ENCODE peak calls at places on chromosome 10, in four cellular contexts. Z is endodermal cell, F is hepatocyte, T is astrocyte of the spinal cord. O is an unnamed sample.

GRCh38 chr10:48238826-48239520 is 35.5 kb downstream of the FRMPD2 start:
- DNase-seq in Z (no peak), F (no peak), T (no peak), O (no peak)

GRCh38 chr10:79057481-79058275 is 11.1 kb upstream of the ZMIZ1 start:
- DNase-seq in Z (peak), F (no peak), T (no peak), O (no peak)

GRCh38 chr10:93938140-93938539 is 44.4 kb downstream of the SLC35G1 start:
- DNase-seq in Z (no peak), F (no peak), T (no peak), O (no peak)

GRCh38 chr10:97200616-97201015 is 14.9 kb upstream of the SLIT1 start:
- DNase-seq in Z (no peak), F (no peak), T (no peak), O (no peak)

GRCh38 chr10:126458453-126458852 is 70.2 kb upstream of the ADAM12 start:
- DNase-seq in Z (no peak), F (no peak), T (peak), O (no peak)

GRCh38 chr10:33122014-33122788 is 164.2 kb upstream of the ITGB1 start:
- DNase-seq in Z (no peak), F (peak), T (peak), O (peak)

GRCh38 chr10:122558452-122558851 is 2.1 kb upstream of the DMBT1 start:
- DNase-seq in Z (no peak), F (no peak), T (no peak), O (no peak)

GRCh38 chr10:44234471-44234850 is 150.4 kb downstream of the CXCL12 start:
- DNase-seq in Z (peak), F (no peak), T (peak), O (peak)

GRCh38 chr10:47141349-47141748 is 158.6 kb upstream of the GDF10 start:
- DNase-seq in Z (no peak), F (no peak), T (no peak), O (no peak)

GRCh38 chr10:91589015-91589655 is 43.7 kb downstream of the PPP1R3C start:
- DNase-seq in Z (no peak), F (no peak), T (peak), O (no peak)

GRCh38 chr10:88386878-88387773 is 196.0 kb downstream of the RNLS start:
- DNase-seq in Z (peak), F (peak), T (peak), O (peak)

GRCh38 chr10:95350212-95350829 is 59.5 kb upstream of the PDLIM1 start:
- DNase-seq in Z (no peak), F (no peak), T (no peak), O (no peak)

GRCh38 chr10:93272884-93273675 is 199.4 kb downstream of the CYP26A1 start:
- DNase-seq in Z (peak), F (no peak), T (no peak), O (no peak)

GRCh38 chr10:6734286-6734685 is 154.2 kb upstream of the PRKCQ start:
- DNase-seq in Z (no peak), F (no peak), T (no peak), O (no peak)

GRCh38 chr10:28951484-28951883 is 274.2 kb downstream of the BAMBI start:
- DNase-seq in Z (no peak), F (no peak), T (no peak), O (no peak)

GRCh38 chr10:52644678-52645434 is 127.7 kb downstream of the MBL2 start:
- DNase-seq in Z (peak), F (peak), T (peak), O (no peak)

GRCh38 chr10:84225424-84226173 is at the start of gene LRIT2:
- DNase-seq in Z (no peak), F (no peak), T (no peak), O (no peak)

GRCh38 chr10:620971-621370 is 68.5 kb downstream of the DIP2C start:
- DNase-seq in Z (no peak), F (no peak), T (no peak), O (no peak)

GRCh38 chr10:119896937-119897336 is 4.4 kb downstream of the SEC23IP start:
- DNase-seq in Z (peak), F (peak), T (no peak), O (no peak)

GRCh38 chr10:26439436-26440090 is 1.4 kb downstream of the APBB1IP start:
- DNase-seq in Z (no peak), F (no peak), T (no peak), O (no peak)

GRCh38 chr10:103497161-103497915 is 3.8 kb downstream of the NEURL1 start:
- DNase-seq in Z (peak), F (no peak), T (no peak), O (no peak)

GRCh38 chr10:47031953-47032465 is 120.8 kb downstream of the PTPN20 start:
- DNase-seq in Z (peak), F (no peak), T (no peak), O (no peak)

GRCh38 chr10:76191371-76191770 is 759.9 kb downstream of the LRMDA start:
- DNase-seq in Z (no peak), F (no peak), T (no peak), O (no peak)

GRCh38 chr10:103691723-103692380 is 163.5 kb downstream of the SH3PXD2A start:
- DNase-seq in Z (peak), F (no peak), T (no peak), O (no peak)

GRCh38 chr10:102657984-102658724 is 13.9 kb downstream of the TRIM8 start:
- DNase-seq in Z (no peak), F (no peak), T (no peak), O (no peak)

GRCh38 chr10:50572017-50572491 is 51.7 kb downstream of the SGMS1 start:
- DNase-seq in Z (no peak), F (peak), T (no peak), O (no peak)

GRCh38 chr10:100888957-100889356 is 23.8 kb upstream of the SLF2 start:
- DNase-seq in Z (peak), F (no peak), T (no peak), O (no peak)

GRCh38 chr10:87817291-87817872 is 644 bp downstream of the ATAD1 start:
- DNase-seq in Z (no peak), F (no peak), T (peak), O (no peak)

GRCh38 chr10:118300266-118300665 is 41.9 kb downstream of the FAM204A start:
- DNase-seq in Z (no peak), F (no peak), T (no peak), O (no peak)

GRCh38 chr10:520402-520787 is 169.1 kb downstream of the DIP2C start:
- DNase-seq in Z (no peak), F (no peak), T (no peak), O (no peak)

GRCh38 chr10:13152286-13152685 is 9.1 kb upstream of the MCM10 start:
- DNase-seq in Z (no peak), F (no peak), T (no peak), O (no peak)

GRCh38 chr10:14507156-14507555 is 176.4 kb upstream of the FRMD4A start:
- DNase-seq in Z (no peak), F (no peak), T (no peak), O (no peak)

GRCh38 chr10:132156382-132156781 is 30.4 kb upstream of the DPYSL4 start:
- DNase-seq in Z (no peak), F (no peak), T (no peak), O (no peak)

GRCh38 chr10:132788180-132788830 is 2.4 kb upstream of the NKX6-2 start:
- DNase-seq in Z (peak), F (no peak), T (peak), O (no peak)

GRCh38 chr10:21527634-21528451 is 2.4 kb upstream of the SKIDA1 start:
- DNase-seq in Z (peak), F (no peak), T (peak), O (no peak)

GRCh38 chr10:105974803-105975456 is 1189.6 kb downstream of the SORCS1 start:
- DNase-seq in Z (peak), F (peak), T (peak), O (peak)
- TF ChIP-seq CTCF in Z (peak), F (peak), T (peak), O (peak)

GRCh38 chr10:30534465-30535144 is 94.9 kb downstream of the LYZL2 start:
- DNase-seq in Z (peak), F (peak), T (peak), O (peak)
- H3K4me3 ChIP-seq in Z (no peak), F (no peak), T (no peak), O (no peak)

GRCh38 chr10:112182808-112183328 is 697 bp downstream of the GPAM start:
- DNase-seq in Z (peak), F (no peak), T (no peak), O (no peak)

GRCh38 chr10:112184052-112184371 is 447 bp upstream of the GPAM start:
- DNase-seq in Z (no peak), F (no peak), T (no peak), O (no peak)

GRCh38 chr10:112184379-112184778 is 814 bp upstream of the GPAM start:
- DNase-seq in Z (no peak), F (no peak), T (no peak), O (no peak)

GRCh38 chr10:112185959-112186358 is 2.4 kb upstream of the GPAM start:
- DNase-seq in Z (no peak), F (no peak), T (no peak), O (no peak)

GRCh38 chr10:112183329-112184051 is at the start of gene GPAM:
- DNase-seq in Z (peak), F (peak), T (peak), O (peak)
- TF ChIP-seq CTCF in Z (no peak), F (no peak), T (no peak), O (no peak)

DNA sequence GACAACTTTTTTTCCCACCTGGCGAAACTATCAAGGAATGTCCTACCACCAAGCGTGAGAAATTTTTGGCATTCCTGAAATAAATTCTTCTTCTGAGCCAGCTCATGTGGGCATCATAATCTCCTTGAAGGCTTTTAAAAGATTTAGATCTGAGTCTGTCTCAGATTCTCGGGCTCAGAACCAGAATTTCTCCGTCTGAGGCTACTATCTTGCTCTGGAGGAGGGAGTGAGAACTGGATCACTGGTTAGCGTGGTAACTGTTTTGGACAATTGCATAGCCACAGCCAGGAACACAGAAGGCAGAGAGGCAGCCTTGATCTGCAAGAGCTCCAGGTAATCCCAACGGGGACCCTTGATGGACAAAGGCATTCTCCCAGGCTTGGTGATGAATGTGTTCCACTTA is 1.0 kb upstream of the PLAC9 start:
- DNase-seq in Z (peak), F (no peak), T (no peak), O (no peak)
- H3K4me3 ChIP-seq in Z (peak), F (no peak), T (no peak), O (no peak)

DNA sequence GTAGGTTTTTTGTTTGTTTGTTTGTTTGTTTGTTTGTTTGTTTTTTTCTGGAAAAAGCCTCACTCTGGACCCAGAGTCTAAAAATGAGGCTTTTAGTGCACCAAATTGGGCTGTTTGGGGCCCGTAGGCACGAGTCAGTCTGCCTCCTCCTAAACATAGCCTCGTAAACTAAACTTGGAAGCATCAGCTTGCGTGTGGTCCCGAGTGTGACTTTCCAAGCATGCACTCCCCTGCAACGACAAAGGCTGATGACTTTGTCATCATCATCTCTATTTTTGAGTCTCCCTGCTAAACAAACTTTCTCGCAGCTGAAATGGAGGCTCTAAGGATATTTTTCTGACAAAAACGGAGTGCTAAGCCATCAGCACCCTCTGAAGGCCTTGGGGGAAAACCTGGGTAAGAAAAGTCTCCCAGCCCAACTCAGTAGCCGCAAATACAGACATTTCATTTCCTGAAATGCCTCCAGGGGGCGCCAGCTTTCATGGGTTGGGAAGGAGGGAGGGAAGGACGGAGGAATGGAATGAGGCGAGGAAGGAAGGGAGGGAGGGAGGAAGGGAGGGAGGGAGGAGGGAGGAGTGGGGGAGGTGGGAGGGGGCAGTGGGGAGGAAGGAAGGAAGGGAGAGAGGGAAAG is 245.9 kb downstream of the KCNMA1 start:
- DNase-seq in Z (peak), F (peak), T (peak), O (peak)
- TF ChIP-seq CTCF in Z (peak), F (peak), T (peak), O (peak)

DNA sequence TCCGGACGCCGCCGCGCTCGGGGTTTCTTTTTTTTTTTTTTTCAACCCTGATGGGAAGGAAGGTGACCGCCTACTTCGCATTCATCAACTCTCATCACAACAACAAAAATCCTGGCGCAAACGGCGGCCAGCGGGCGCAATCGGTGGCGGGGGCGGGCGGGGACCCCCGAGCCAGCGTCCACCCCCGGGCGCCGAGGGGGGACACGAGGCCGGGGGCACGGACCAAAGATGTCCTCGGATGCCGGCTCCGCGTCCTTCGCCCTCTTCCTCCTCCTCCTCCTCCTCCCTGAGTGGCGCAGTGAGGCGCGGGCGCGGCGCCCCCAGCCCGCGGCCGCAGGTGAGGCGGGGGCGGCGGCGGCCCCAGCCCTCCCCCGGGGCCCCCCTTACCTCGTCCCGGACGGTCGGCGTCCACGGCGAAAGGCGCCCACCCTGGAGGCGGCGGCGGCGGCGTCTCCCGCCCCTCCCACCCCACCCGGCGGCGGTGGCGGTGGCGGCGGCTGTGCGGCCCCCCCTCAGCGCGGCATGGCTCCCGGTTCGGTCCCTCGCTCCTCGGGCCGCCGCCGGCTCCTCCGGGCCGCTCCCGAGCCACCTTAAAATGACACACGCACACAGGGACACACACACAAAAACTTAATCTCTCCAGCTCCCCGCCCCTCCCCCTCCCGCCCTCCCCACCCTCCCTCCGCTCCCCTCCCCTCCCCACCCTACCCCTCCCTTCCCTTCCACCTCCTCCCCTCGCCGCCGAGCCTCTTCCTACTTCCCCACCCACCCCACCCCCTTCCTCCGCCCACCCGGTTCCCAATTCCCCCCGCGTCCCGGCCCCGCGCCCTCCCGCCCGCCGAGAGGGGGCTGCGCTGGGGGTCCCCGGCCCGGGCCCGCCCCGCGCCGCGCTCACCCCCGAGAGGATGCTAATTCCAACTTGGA is at the start of gene CTBP2:
- DNase-seq in Z (peak), F (peak), T (peak), O (no peak)
- H3K4me3 ChIP-seq in Z (peak), F (peak), T (peak), O (peak)

GRCh38 chr10:10475812-10476211 is 541.9 kb upstream of the CELF2 start:
- DNase-seq in Z (no peak), F (no peak), T (no peak), O (no peak)
- TF ChIP-seq CTCF in Z (no peak), F (no peak), T (no peak), O (no peak)

O was measured in astrocyte of the cerebellum.